ENCODE peak calls at places on chromosomes 5 and 9, in seven cellular contexts. K is ovary, Z is GM12878, Y is IMR-90, T is HCT116, A is testis, R is stomach. X is an unnamed sample.

GRCh38 chr5:92505145-92505544 is 1075.9 kb downstream of the NR2F1-AS1 start:
- DNase-seq in K (no peak), Z (no peak), Y (peak), T (no peak), A (no peak), R (no peak), X (no peak)

GRCh38 chr5:134003064-134003956 is 1.5 kb downstream of the VDAC1 start:
- DNase-seq in K (no peak), Z (no peak), Y (no peak), T (no peak), A (no peak), R (no peak), X (no peak)

GRCh38 chr5:91103353-91104061 is 279.6 kb downstream of the ARRDC3 start:
- DNase-seq in K (no peak), Z (no peak), Y (peak), T (no peak), A (no peak), R (no peak), X (no peak)

GRCh38 chr9:19286634-19287188 is 56.2 kb downstream of the DENND4C start:
- DNase-seq in K (no peak), Z (no peak), Y (peak), T (no peak), A (peak), R (peak), X (no peak)

GRCh38 chr5:39689919-39690318 is 265.1 kb upstream of the DAB2 start:
- DNase-seq in K (no peak), Z (no peak), Y (no peak), T (no peak), A (no peak), R (no peak), X (no peak)

GRCh38 chr9:128107260-128107970 is 20.1 kb downstream of the PTGES2 start:
- DNase-seq in K (no peak), Z (no peak), Y (no peak), T (no peak), A (peak), R (no peak), X (no peak)

GRCh38 chr5:160921714-160922285 is 69.8 kb upstream of the ATP10B start:
- DNase-seq in K (no peak), Z (no peak), Y (no peak), T (no peak), A (no peak), R (no peak), X (no peak)

GRCh38 chr5:133400831-133401351 is 211.4 kb downstream of the FSTL4 start:
- DNase-seq in K (no peak), Z (no peak), Y (no peak), T (no peak), A (no peak), R (no peak), X (no peak)

GRCh38 chr9:97809666-97810344 is 43.2 kb upstream of the FOXE1 start:
- DNase-seq in K (no peak), Z (no peak), Y (no peak), T (no peak), A (no peak), R (no peak), X (no peak)

GRCh38 chr5:123545506-123545905 is 33.5 kb downstream of the CSNK1G3 start:
- DNase-seq in K (no peak), Z (no peak), Y (no peak), T (no peak), A (no peak), R (no peak), X (peak)

GRCh38 chr9:88799706-88800682 is 191.3 kb upstream of the S1PR3 start:
- DNase-seq in K (no peak), Z (no peak), Y (no peak), T (no peak), A (no peak), R (no peak), X (no peak)

GRCh38 chr5:97076098-97076497 is 66.3 kb downstream of the LIX1 start:
- DNase-seq in K (no peak), Z (no peak), Y (no peak), T (no peak), A (no peak), R (no peak), X (no peak)

GRCh38 chr9:120692901-120693573 is 21.2 kb downstream of the MEGF9 start:
- DNase-seq in K (no peak), Z (no peak), Y (peak), T (no peak), A (no peak), R (no peak), X (no peak)

GRCh38 chr5:168746893-168747640 is 167.9 kb upstream of the PANK3 start:
- DNase-seq in K (no peak), Z (no peak), Y (no peak), T (no peak), A (no peak), R (no peak), X (no peak)

GRCh38 chr5:181173420-181174342 is 26.3 kb downstream of the OR2V2 start:
- DNase-seq in K (no peak), Z (peak), Y (peak), T (peak), A (no peak), R (no peak), X (no peak)

GRCh38 chr5:139180850-139181785 is 17.1 kb downstream of the SIL1 start:
- DNase-seq in K (no peak), Z (no peak), Y (no peak), T (no peak), A (no peak), R (no peak), X (no peak)

GRCh38 chr5:120614512-120614911 is 150.4 kb downstream of the PRR16 start:
- DNase-seq in K (no peak), Z (no peak), Y (peak), T (no peak), A (no peak), R (no peak), X (no peak)

GRCh38 chr5:40826778-40827478 is 8.1 kb downstream of the RPL37 start:
- DNase-seq in K (no peak), Z (no peak), Y (no peak), T (no peak), A (no peak), R (no peak), X (no peak)

GRCh38 chr5:132207783-132208182 is 19.9 kb downstream of the P4HA2 start:
- DNase-seq in K (no peak), Z (no peak), Y (no peak), T (no peak), A (no peak), R (no peak), X (peak)

GRCh38 chr9:133349965-133350624 is 2.1 kb downstream of the RPL7A start:
- DNase-seq in K (no peak), Z (no peak), Y (no peak), T (no peak), A (no peak), R (no peak), X (no peak)
- TF ChIP-seq POLR2A in K (no peak), Z (peak), Y (no peak), T (no peak), A (no peak), R (no peak), X (no peak)

GRCh38 chr9:93096811-93097382 is 880 bp downstream of the CARD19 start:
- DNase-seq in K (peak), Z (no peak), Y (no peak), T (no peak), A (no peak), R (no peak), X (peak)

GRCh38 chr9:93099551-93100264 is 3.7 kb downstream of the CARD19 start:
- DNase-seq in K (peak), Z (no peak), Y (no peak), T (no peak), A (no peak), R (no peak), X (peak)

GRCh38 chr9:93097496-93098205 is 1.6 kb downstream of the CARD19 start:
- DNase-seq in K (peak), Z (no peak), Y (peak), T (no peak), A (peak), R (no peak), X (no peak)

GRCh38 chr9:93100265-93100636 is 4.2 kb downstream of the CARD19 start:
- DNase-seq in K (no peak), Z (no peak), Y (no peak), T (no peak), A (no peak), R (no peak), X (peak)

DNA sequence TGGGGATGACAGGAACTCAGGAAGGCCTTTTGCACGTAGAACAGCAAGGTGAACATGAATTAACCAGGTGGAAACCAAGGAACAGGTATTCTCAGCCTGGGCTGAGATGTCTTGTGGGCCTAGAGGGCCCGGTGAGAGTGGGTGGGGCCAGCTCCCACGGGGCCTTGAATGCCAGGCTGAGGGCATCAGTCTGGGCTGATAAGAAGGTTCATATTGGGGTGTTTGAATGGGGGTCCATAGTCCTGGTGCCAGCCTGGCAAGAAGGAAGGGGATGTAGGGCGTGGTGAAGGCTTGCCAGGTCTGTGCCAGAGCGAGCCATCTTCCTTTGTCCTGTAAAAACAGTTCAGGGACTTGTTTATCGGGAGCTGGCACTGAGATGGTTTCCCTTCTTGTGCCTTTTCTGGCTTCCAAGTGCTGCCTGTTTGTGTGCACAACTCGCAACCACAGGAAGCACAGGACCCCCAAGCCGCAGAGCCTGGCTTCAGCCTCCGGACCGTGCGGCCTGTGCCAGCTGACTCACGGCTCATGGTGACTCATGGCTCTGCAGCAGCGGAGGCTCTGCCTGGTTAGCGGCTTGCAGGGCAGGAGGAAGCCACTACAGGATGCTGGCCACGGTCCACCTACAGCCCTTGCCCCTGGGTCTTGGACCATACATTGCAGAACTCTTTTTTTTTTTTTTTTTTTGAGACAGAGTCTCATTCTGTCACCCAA is 2.4 kb downstream of the CARD19 start:
- DNase-seq in K (peak), Z (no peak), Y (peak), T (peak), A (peak), R (peak), X (peak)
- TF ChIP-seq POLR2A in K (no peak), Z (no peak), Y (no peak), T (no peak), A (no peak), R (no peak), X (no peak)

GRCh38 chr5:11383506-11384095 is 520.6 kb downstream of the CTNND2 start:
- DNase-seq in K (no peak), Z (no peak), Y (no peak), T (no peak), A (no peak), R (no peak), X (no peak)
- TF ChIP-seq POLR2A in K (no peak), Z (no peak), Y (no peak), T (no peak), A (no peak), R (no peak), X (no peak)

GRCh38 chr5:150412319-150413175 is at the start of gene CD74:
- DNase-seq in K (peak), Z (peak), Y (peak), T (no peak), A (peak), R (peak), X (peak)
- TF ChIP-seq POLR2A in K (peak), Z (peak), Y (no peak), T (no peak), A (no peak), R (no peak), X (peak)

X was measured in adrenal gland.